ENCODE peak calls at places on chromosomes 16 and 17, in eight cellular contexts. One of them, this sample, is unnamed.

GRCh38 chr17:28055546-28056275 is 13.2 kb downstream of the NLK start:
- DNase-seq in HCT116: no peak
- DNase-seq in NCI-H2081: no peak
- DNase-seq in ascending aorta: no peak
- DNase-seq in DMS153: no peak
- DNase-seq in cerebellar cortex: no peak
- DNase-seq in posterior vena cava: no peak
- DNase-seq in uterus: no peak
- DNase-seq in this sample: no peak

GRCh38 chr17:68048996-68049395 is 13.5 kb downstream of the KPNA2 start:
- DNase-seq in HCT116: peak; percentile 33
- DNase-seq in NCI-H2081: no peak
- DNase-seq in ascending aorta: peak; percentile 25
- DNase-seq in DMS153: no peak
- DNase-seq in cerebellar cortex: peak; percentile 66
- DNase-seq in posterior vena cava: no peak
- DNase-seq in uterus: no peak
- DNase-seq in this sample: no peak

GRCh38 chr17:58911741-58912343 is 156.2 kb downstream of the PPM1E start:
- DNase-seq in HCT116: peak; percentile 16
- DNase-seq in NCI-H2081: no peak
- DNase-seq in ascending aorta: no peak
- DNase-seq in DMS153: no peak
- DNase-seq in cerebellar cortex: no peak
- DNase-seq in posterior vena cava: no peak
- DNase-seq in uterus: no peak
- DNase-seq in this sample: no peak

GRCh38 chr16:70696952-70697600 is 11.2 kb upstream of the MTSS2 start:
- DNase-seq in HCT116: no peak
- DNase-seq in NCI-H2081: no peak
- DNase-seq in ascending aorta: no peak
- DNase-seq in DMS153: no peak
- DNase-seq in cerebellar cortex: no peak
- DNase-seq in posterior vena cava: no peak
- DNase-seq in uterus: no peak
- DNase-seq in this sample: no peak

GRCh38 chr17:63082273-63082861 is 116.3 kb downstream of the TANC2 start:
- DNase-seq in HCT116: peak; percentile 10
- DNase-seq in NCI-H2081: no peak
- DNase-seq in ascending aorta: no peak
- DNase-seq in DMS153: no peak
- DNase-seq in cerebellar cortex: no peak
- DNase-seq in posterior vena cava: no peak
- DNase-seq in uterus: no peak
- DNase-seq in this sample: no peak

GRCh38 chr16:27335349-27336052 is 21.7 kb downstream of the IL4R start:
- DNase-seq in HCT116: no peak
- DNase-seq in NCI-H2081: no peak
- DNase-seq in ascending aorta: no peak
- DNase-seq in DMS153: no peak
- DNase-seq in cerebellar cortex: no peak
- DNase-seq in posterior vena cava: peak; percentile 51
- DNase-seq in uterus: no peak
- DNase-seq in this sample: no peak

GRCh38 chr16:52034830-52035229 is 512.1 kb downstream of the TOX3 start:
- DNase-seq in HCT116: no peak
- DNase-seq in NCI-H2081: no peak
- DNase-seq in ascending aorta: no peak
- DNase-seq in DMS153: no peak
- DNase-seq in cerebellar cortex: no peak
- DNase-seq in posterior vena cava: no peak
- DNase-seq in uterus: no peak
- DNase-seq in this sample: no peak

GRCh38 chr17:19384723-19385391 is 2.1 kb downstream of the MFAP4 start:
- DNase-seq in HCT116: no peak
- DNase-seq in NCI-H2081: no peak
- DNase-seq in ascending aorta: peak; percentile 86
- DNase-seq in DMS153: no peak
- DNase-seq in cerebellar cortex: no peak
- DNase-seq in posterior vena cava: peak; percentile 95
- DNase-seq in uterus: peak; percentile 91
- DNase-seq in this sample: peak; percentile 96

GRCh38 chr17:19414396-19415280 is 3.6 kb downstream of the RNF112 start:
- DNase-seq in HCT116: no peak
- DNase-seq in NCI-H2081: no peak
- DNase-seq in ascending aorta: peak; percentile 52
- DNase-seq in DMS153: no peak
- DNase-seq in cerebellar cortex: peak; percentile 34
- DNase-seq in posterior vena cava: no peak
- DNase-seq in uterus: no peak
- DNase-seq in this sample: no peak

GRCh38 chr16:12646490-12647274 is 157.0 kb downstream of the CPPED1 start:
- DNase-seq in HCT116: no peak
- DNase-seq in NCI-H2081: no peak
- DNase-seq in ascending aorta: no peak
- DNase-seq in DMS153: no peak
- DNase-seq in cerebellar cortex: no peak
- DNase-seq in posterior vena cava: no peak
- DNase-seq in uterus: no peak
- DNase-seq in this sample: no peak

GRCh38 chr17:16281351-16281750 is 64.3 kb downstream of the PIGL start:
- DNase-seq in HCT116: no peak
- DNase-seq in NCI-H2081: no peak
- DNase-seq in ascending aorta: no peak
- DNase-seq in DMS153: no peak
- DNase-seq in cerebellar cortex: no peak
- DNase-seq in posterior vena cava: no peak
- DNase-seq in uterus: no peak
- DNase-seq in this sample: no peak

GRCh38 chr17:43608313-43608712 is 53.4 kb downstream of the MEOX1 start:
- DNase-seq in HCT116: no peak
- DNase-seq in NCI-H2081: no peak
- DNase-seq in ascending aorta: no peak
- DNase-seq in DMS153: no peak
- DNase-seq in cerebellar cortex: no peak
- DNase-seq in posterior vena cava: no peak
- DNase-seq in uterus: no peak
- DNase-seq in this sample: no peak

GRCh38 chr16:16073884-16074781 is 124.7 kb downstream of the ABCC1 start:
- DNase-seq in HCT116: no peak
- DNase-seq in NCI-H2081: no peak
- DNase-seq in ascending aorta: no peak
- DNase-seq in DMS153: no peak
- DNase-seq in cerebellar cortex: peak; percentile 77
- DNase-seq in posterior vena cava: no peak
- DNase-seq in uterus: no peak
- DNase-seq in this sample: peak; percentile 65

GRCh38 chr16:89829630-89830437 is 1.6 kb downstream of the SPIRE2 start:
- DNase-seq in HCT116: no peak
- DNase-seq in NCI-H2081: no peak
- DNase-seq in ascending aorta: no peak
- DNase-seq in DMS153: no peak
- DNase-seq in cerebellar cortex: no peak
- DNase-seq in posterior vena cava: no peak
- DNase-seq in uterus: no peak
- DNase-seq in this sample: no peak

GRCh38 chr16:88534731-88535141 is 35.5 kb upstream of the ZC3H18 start:
- DNase-seq in HCT116: peak; percentile 24
- DNase-seq in NCI-H2081: no peak
- DNase-seq in ascending aorta: no peak
- DNase-seq in DMS153: no peak
- DNase-seq in cerebellar cortex: no peak
- DNase-seq in posterior vena cava: no peak
- DNase-seq in uterus: no peak
- DNase-seq in this sample: peak; percentile 55

GRCh38 chr17:39461911-39462641 is 790 bp downstream of the CDK12 start:
- DNase-seq in HCT116: no peak
- DNase-seq in NCI-H2081: no peak
- DNase-seq in ascending aorta: peak; percentile 68
- DNase-seq in DMS153: no peak
- DNase-seq in cerebellar cortex: peak; percentile 25
- DNase-seq in posterior vena cava: peak; percentile 74
- DNase-seq in uterus: peak; percentile 22
- DNase-seq in this sample: no peak

GRCh38 chr16:19517424-19518089 is 4.3 kb downstream of the GDE1 start:
- DNase-seq in HCT116: no peak
- DNase-seq in NCI-H2081: no peak
- DNase-seq in ascending aorta: no peak
- DNase-seq in DMS153: no peak
- DNase-seq in cerebellar cortex: no peak
- DNase-seq in posterior vena cava: no peak
- DNase-seq in uterus: no peak
- DNase-seq in this sample: no peak

GRCh38 chr16:69709456-69710084 is 16.8 kb downstream of the NQO1 start:
- DNase-seq in HCT116: peak; percentile 52
- DNase-seq in NCI-H2081: peak; percentile 33
- DNase-seq in ascending aorta: no peak
- DNase-seq in DMS153: peak; percentile 52
- DNase-seq in cerebellar cortex: peak; percentile 89
- DNase-seq in posterior vena cava: no peak
- DNase-seq in uterus: no peak
- DNase-seq in this sample: no peak

GRCh38 chr16:27759301-27759871 is 209.4 kb downstream of the KATNIP start:
- DNase-seq in HCT116: no peak
- DNase-seq in NCI-H2081: no peak
- DNase-seq in ascending aorta: peak; percentile 66
- DNase-seq in DMS153: no peak
- DNase-seq in cerebellar cortex: no peak
- DNase-seq in posterior vena cava: no peak
- DNase-seq in uterus: no peak
- DNase-seq in this sample: no peak

GRCh38 chr17:57624390-57624789 is 120.7 kb downstream of the CCDC182 start:
- DNase-seq in HCT116: no peak
- DNase-seq in NCI-H2081: no peak
- DNase-seq in ascending aorta: no peak
- DNase-seq in DMS153: no peak
- DNase-seq in cerebellar cortex: no peak
- DNase-seq in posterior vena cava: peak; percentile 23
- DNase-seq in uterus: no peak
- DNase-seq in this sample: peak; percentile 19

GRCh38 chr17:76869878-76870714 is 1.9 kb downstream of the MGAT5B start:
- DNase-seq in HCT116: no peak
- DNase-seq in NCI-H2081: no peak
- DNase-seq in ascending aorta: no peak
- DNase-seq in DMS153: no peak
- DNase-seq in cerebellar cortex: no peak
- DNase-seq in posterior vena cava: no peak
- DNase-seq in uterus: no peak
- DNase-seq in this sample: no peak

GRCh38 chr16:57720142-57720575 is 15.4 kb upstream of the KATNB1 start:
- DNase-seq in HCT116: no peak
- DNase-seq in NCI-H2081: no peak
- DNase-seq in ascending aorta: no peak
- DNase-seq in DMS153: peak; percentile 1
- DNase-seq in cerebellar cortex: peak; percentile 28
- DNase-seq in posterior vena cava: peak; percentile 81
- DNase-seq in uterus: no peak
- DNase-seq in this sample: no peak

GRCh38 chr16:77450790-77451487 is 16.1 kb upstream of the ADAMTS18 start:
- DNase-seq in HCT116: no peak
- DNase-seq in NCI-H2081: peak; percentile 92
- DNase-seq in ascending aorta: no peak
- DNase-seq in DMS153: peak; percentile 99
- DNase-seq in cerebellar cortex: peak; percentile 69
- DNase-seq in posterior vena cava: no peak
- DNase-seq in uterus: no peak
- DNase-seq in this sample: no peak

GRCh38 chr16:30941600-30942420 is 7.1 kb upstream of the ORAI3 start:
- DNase-seq in HCT116: peak; percentile 46
- DNase-seq in NCI-H2081: peak; percentile 52
- DNase-seq in ascending aorta: no peak
- DNase-seq in DMS153: peak; percentile 48
- DNase-seq in cerebellar cortex: peak; percentile 76
- DNase-seq in posterior vena cava: peak; percentile 93
- DNase-seq in uterus: peak; percentile 66
- DNase-seq in this sample: peak; percentile 67

GRCh38 chr17:29619251-29619650 is 3.5 kb downstream of the CORO6 start:
- DNase-seq in HCT116: no peak
- DNase-seq in NCI-H2081: peak; percentile 11
- DNase-seq in ascending aorta: no peak
- DNase-seq in DMS153: no peak
- DNase-seq in cerebellar cortex: peak; percentile 37
- DNase-seq in posterior vena cava: no peak
- DNase-seq in uterus: no peak
- DNase-seq in this sample: no peak

GRCh38 chr17:61660726-61661125 is 69.7 kb upstream of the NACA2 start:
- DNase-seq in HCT116: no peak
- DNase-seq in NCI-H2081: no peak
- DNase-seq in ascending aorta: no peak
- DNase-seq in DMS153: no peak
- DNase-seq in cerebellar cortex: no peak
- DNase-seq in posterior vena cava: no peak
- DNase-seq in uterus: no peak
- DNase-seq in this sample: no peak

GRCh38 chr17:41415411-41415810 is 9.0 kb downstream of the KRT37 start:
- DNase-seq in HCT116: no peak
- DNase-seq in NCI-H2081: no peak
- DNase-seq in ascending aorta: no peak
- DNase-seq in DMS153: no peak
- DNase-seq in cerebellar cortex: no peak
- DNase-seq in posterior vena cava: no peak
- DNase-seq in uterus: no peak
- DNase-seq in this sample: no peak

GRCh38 chr16:66612422-66612821 is 7.9 kb downstream of the CMTM3 start:
- DNase-seq in HCT116: no peak
- DNase-seq in NCI-H2081: no peak
- DNase-seq in ascending aorta: no peak
- DNase-seq in DMS153: no peak
- DNase-seq in cerebellar cortex: no peak
- DNase-seq in posterior vena cava: peak; percentile 65
- DNase-seq in uterus: no peak
- DNase-seq in this sample: no peak